ENCODE peak calls at places on chromosomes 11 and 22, in ten cellular contexts. F is body of pancreas; N is CD8-positive, alpha-beta T cell; H is H1; O is AG09309; Z is cardiac fibroblast; U is upper lobe of right lung; T is astrocyte of the spinal cord; E is BJ; Q is Jurkat, Clone E6-1. B is an unnamed sample.

GRCh38 chr11:12167098-12167999 is 57.0 kb downstream of the MICAL2 start:
- DNase-seq in F (no peak), N (no peak), H (no peak), O (no peak), Z (peak), U (peak), T (peak), E (peak), Q (no peak), B (peak)

GRCh38 chr11:118914178-118914918 is 11.4 kb downstream of the BCL9L start:
- DNase-seq in F (peak), N (peak), H (no peak), O (no peak), Z (peak), U (no peak), T (no peak), E (no peak), Q (peak), B (peak)

GRCh38 chr11:36110698-36111410 is 167.0 kb downstream of the LDLRAD3 start:
- DNase-seq in F (no peak), N (no peak), H (no peak), O (no peak), Z (no peak), U (no peak), T (no peak), E (no peak), Q (no peak), B (no peak)

GRCh38 chr22:22060200-22061084 is 77.9 kb upstream of the TOP3B start:
- DNase-seq in F (peak), N (no peak), H (peak), O (no peak), Z (peak), U (peak), T (peak), E (no peak), Q (no peak), B (no peak)

GRCh38 chr11:38687008-38687407 is 2089.0 kb upstream of the RAG2 start:
- DNase-seq in F (no peak), N (no peak), H (no peak), O (no peak), Z (no peak), U (no peak), T (no peak), E (no peak), Q (no peak), B (no peak)

GRCh38 chr11:32487270-32487669 is 51.9 kb upstream of the WT1 start:
- DNase-seq in F (no peak), N (no peak), H (no peak), O (no peak), Z (no peak), U (no peak), T (no peak), E (no peak), Q (no peak), B (no peak)

GRCh38 chr11:106295974-106296373 is 218.5 kb downstream of the AASDHPPT start:
- DNase-seq in F (no peak), N (no peak), H (no peak), O (no peak), Z (no peak), U (no peak), T (no peak), E (no peak), Q (no peak), B (no peak)

GRCh38 chr11:59787816-59788215 is 22.8 kb downstream of the MRPL16 start:
- DNase-seq in F (no peak), N (no peak), H (no peak), O (peak), Z (peak), U (no peak), T (peak), E (no peak), Q (no peak), B (no peak)

GRCh38 chr11:131899954-131900580 is 529.7 kb downstream of the NTM start:
- DNase-seq in F (no peak), N (no peak), H (no peak), O (no peak), Z (no peak), U (no peak), T (no peak), E (no peak), Q (no peak), B (no peak)

GRCh38 chr11:87851234-87851633 is 324.0 kb downstream of the RAB38 start:
- DNase-seq in F (no peak), N (no peak), H (no peak), O (peak), Z (no peak), U (no peak), T (peak), E (peak), Q (no peak), B (no peak)

GRCh38 chr11:79439430-79439892 is 1.4 kb downstream of the TENM4 start:
- DNase-seq in F (no peak), N (no peak), H (no peak), O (no peak), Z (no peak), U (no peak), T (peak), E (no peak), Q (no peak), B (no peak)

GRCh38 chr11:134228625-134229024 is 4.2 kb downstream of the VPS26B start:
- DNase-seq in F (no peak), N (no peak), H (no peak), O (peak), Z (no peak), U (no peak), T (peak), E (peak), Q (peak), B (no peak)

GRCh38 chr11:61736310-61736709 is 16.1 kb upstream of the MYRF start:
- DNase-seq in F (no peak), N (no peak), H (no peak), O (no peak), Z (no peak), U (no peak), T (no peak), E (no peak), Q (no peak), B (no peak)

GRCh38 chr11:67468835-67469811 is at the start of gene TMEM134:
- DNase-seq in F (peak), N (peak), H (peak), O (peak), Z (peak), U (peak), T (peak), E (no peak), Q (peak), B (peak)

GRCh38 chr11:1771273-1771672 is 7.5 kb upstream of the CTSD start:
- DNase-seq in F (no peak), N (no peak), H (no peak), O (no peak), Z (no peak), U (no peak), T (no peak), E (no peak), Q (no peak), B (no peak)

GRCh38 chr11:124766156-124766555 is 4.1 kb upstream of the ESAM start:
- DNase-seq in F (no peak), N (no peak), H (no peak), O (no peak), Z (no peak), U (no peak), T (no peak), E (no peak), Q (no peak), B (no peak)

GRCh38 chr11:30346068-30346688 is 23.3 kb downstream of the ARL14EP start:
- DNase-seq in F (no peak), N (no peak), H (no peak), O (no peak), Z (peak), U (no peak), T (peak), E (no peak), Q (peak), B (no peak)

GRCh38 chr11:18230859-18231258 is 5.7 kb downstream of the SAA4 start:
- DNase-seq in F (no peak), N (no peak), H (no peak), O (no peak), Z (no peak), U (no peak), T (no peak), E (no peak), Q (no peak), B (no peak)

GRCh38 chr11:81237139-81237538 is 1496.5 kb downstream of the FAM181B start:
- DNase-seq in F (no peak), N (no peak), H (no peak), O (no peak), Z (peak), U (no peak), T (peak), E (no peak), Q (peak), B (no peak)

GRCh38 chr11:113618360-113618759 is 87.7 kb downstream of the TMPRSS5 start:
- DNase-seq in F (no peak), N (no peak), H (no peak), O (peak), Z (peak), U (no peak), T (peak), E (no peak), Q (no peak), B (no peak)

GRCh38 chr22:47474464-47474863 is 712.0 kb downstream of the TBC1D22A start:
- DNase-seq in F (no peak), N (no peak), H (no peak), O (no peak), Z (no peak), U (no peak), T (peak), E (no peak), Q (no peak), B (no peak)

GRCh38 chr11:70596091-70596490 is 197.8 kb downstream of the CTTN start:
- DNase-seq in F (no peak), N (no peak), H (no peak), O (no peak), Z (no peak), U (no peak), T (no peak), E (no peak), Q (no peak), B (no peak)

GRCh38 chr11:104221455-104221854 is 57.5 kb upstream of the PDGFD start:
- DNase-seq in F (no peak), N (no peak), H (no peak), O (no peak), Z (no peak), U (no peak), T (no peak), E (no peak), Q (no peak), B (no peak)

GRCh38 chr22:28952857-28953256 is 69.5 kb downstream of the ZNRF3 start:
- DNase-seq in F (no peak), N (no peak), H (no peak), O (peak), Z (peak), U (no peak), T (peak), E (peak), Q (no peak), B (no peak)

GRCh38 chr22:17368727-17369552 is at the start of gene CECR2:
- DNase-seq in F (peak), N (no peak), H (peak), O (no peak), Z (peak), U (peak), T (peak), E (no peak), Q (peak), B (no peak)

GRCh38 chr22:23549198-23549595 is 30.9 kb downstream of the IGLL1 start:
- DNase-seq in F (no peak), N (no peak), H (no peak), O (no peak), Z (no peak), U (peak), T (no peak), E (no peak), Q (no peak), B (no peak)

GRCh38 chr11:134474942-134475341 is 62.9 kb upstream of the B3GAT1 start:
- DNase-seq in F (no peak), N (no peak), H (no peak), O (no peak), Z (no peak), U (peak), T (no peak), E (no peak), Q (peak), B (peak)

GRCh38 chr11:6695377-6695776 is 12.2 kb upstream of the MRPL17 start:
- DNase-seq in F (no peak), N (no peak), H (no peak), O (no peak), Z (peak), U (no peak), T (peak), E (peak), Q (no peak), B (no peak)

GRCh38 chr11:126140932-126141291 is 70.5 kb downstream of the RPUSD4 start:
- DNase-seq in F (peak), N (no peak), H (no peak), O (no peak), Z (peak), U (no peak), T (peak), E (no peak), Q (no peak), B (no peak)

GRCh38 chr22:46500201-46500600 is 37.2 kb downstream of the CELSR1 start:
- DNase-seq in F (no peak), N (no peak), H (peak), O (no peak), Z (no peak), U (no peak), T (no peak), E (no peak), Q (no peak), B (no peak)

GRCh38 chr11:57647960-57648776 is 1.5 kb downstream of the YPEL4 start:
- DNase-seq in F (no peak), N (no peak), H (peak), O (no peak), Z (peak), U (peak), T (no peak), E (no peak), Q (no peak), B (no peak)

GRCh38 chr22:39318507-39319283 is 728 bp downstream of the RPL3 start:
- DNase-seq in F (no peak), N (no peak), H (no peak), O (no peak), Z (no peak), U (no peak), T (no peak), E (no peak), Q (no peak), B (no peak)

GRCh38 chr22:19480173-19480568 is 451 bp downstream of the CDC45 start:
- DNase-seq in F (no peak), N (no peak), H (no peak), O (no peak), Z (no peak), U (no peak), T (no peak), E (no peak), Q (no peak), B (no peak)

GRCh38 chr22:19478086-19478392 is 954 bp downstream of the UFD1 start:
- DNase-seq in F (no peak), N (no peak), H (no peak), O (no peak), Z (no peak), U (no peak), T (no peak), E (no peak), Q (no peak), B (no peak)

GRCh38 chr22:19478466-19479357 is at the start of gene UFD1:
- DNase-seq in F (peak), N (peak), H (peak), O (peak), Z (peak), U (peak), T (peak), E (no peak), Q (no peak), B (peak)

GRCh38 chr22:19480789-19481188 is 1.1 kb downstream of the CDC45 start:
- DNase-seq in F (no peak), N (no peak), H (no peak), O (no peak), Z (no peak), U (no peak), T (no peak), E (no peak), Q (no peak), B (no peak)

GRCh38 chr22:19479358-19480172 is at the start of gene CDC45:
- DNase-seq in F (peak), N (peak), H (peak), O (peak), Z (peak), U (peak), T (peak), E (peak), Q (peak), B (peak)
- H3K4me3 ChIP-seq in F (peak), N (peak), H (peak), O (peak), Z (peak), U (peak), T (peak), E (peak), Q (peak), B (peak)

GRCh38 chr22:20978419-20978818 is 3.7 kb upstream of the LZTR1 start:
- DNase-seq in F (no peak), N (no peak), H (no peak), O (no peak), Z (no peak), U (no peak), T (no peak), E (no peak), Q (no peak), B (no peak)

GRCh38 chr22:20980938-20981722 is 967 bp upstream of the LZTR1 start:
- DNase-seq in F (no peak), N (no peak), H (no peak), O (no peak), Z (no peak), U (no peak), T (no peak), E (no peak), Q (no peak), B (no peak)

GRCh38 chr22:20979243-20979809 is 2.8 kb upstream of the LZTR1 start:
- DNase-seq in F (peak), N (peak), H (peak), O (no peak), Z (peak), U (peak), T (peak), E (no peak), Q (no peak), B (no peak)

GRCh38 chr22:20980523-20980922 is 1.6 kb upstream of the LZTR1 start:
- DNase-seq in F (no peak), N (no peak), H (no peak), O (no peak), Z (no peak), U (no peak), T (no peak), E (no peak), Q (no peak), B (no peak)

GRCh38 chr22:20979940-20980453 is 2.1 kb upstream of the LZTR1 start:
- DNase-seq in F (no peak), N (no peak), H (no peak), O (no peak), Z (no peak), U (no peak), T (no peak), E (no peak), Q (no peak), B (no peak)
- H3K4me3 ChIP-seq in F (no peak), N (no peak), H (peak), O (no peak), Z (no peak), U (peak), T (peak), E (peak), Q (no peak), B (peak)

GRCh38 chr11:66411323-66411722 is 9.5 kb upstream of the NPAS4 start:
- DNase-seq in F (no peak), N (no peak), H (no peak), O (no peak), Z (no peak), U (no peak), T (no peak), E (no peak), Q (no peak), B (no peak)

GRCh38 chr11:66409226-66409625 is 11.6 kb upstream of the NPAS4 start:
- DNase-seq in F (no peak), N (no peak), H (no peak), O (no peak), Z (no peak), U (no peak), T (no peak), E (no peak), Q (no peak), B (no peak)

GRCh38 chr11:66410191-66410590 is 10.6 kb upstream of the NPAS4 start:
- DNase-seq in F (no peak), N (no peak), H (no peak), O (no peak), Z (no peak), U (no peak), T (no peak), E (no peak), Q (no peak), B (no peak)

GRCh38 chr11:66407651-66408050 is 13.2 kb upstream of the NPAS4 start:
- DNase-seq in F (no peak), N (no peak), H (no peak), O (no peak), Z (no peak), U (no peak), T (no peak), E (no peak), Q (no peak), B (no peak)

GRCh38 chr11:66408488-66409214 is 12.2 kb upstream of the NPAS4 start:
- DNase-seq in F (peak), N (peak), H (peak), O (peak), Z (peak), U (peak), T (peak), E (peak), Q (peak), B (peak)
- H3K4me3 ChIP-seq in F (no peak), N (peak), H (peak), O (peak), Z (peak), U (peak), T (peak), E (peak), Q (peak), B (peak)

DNA sequence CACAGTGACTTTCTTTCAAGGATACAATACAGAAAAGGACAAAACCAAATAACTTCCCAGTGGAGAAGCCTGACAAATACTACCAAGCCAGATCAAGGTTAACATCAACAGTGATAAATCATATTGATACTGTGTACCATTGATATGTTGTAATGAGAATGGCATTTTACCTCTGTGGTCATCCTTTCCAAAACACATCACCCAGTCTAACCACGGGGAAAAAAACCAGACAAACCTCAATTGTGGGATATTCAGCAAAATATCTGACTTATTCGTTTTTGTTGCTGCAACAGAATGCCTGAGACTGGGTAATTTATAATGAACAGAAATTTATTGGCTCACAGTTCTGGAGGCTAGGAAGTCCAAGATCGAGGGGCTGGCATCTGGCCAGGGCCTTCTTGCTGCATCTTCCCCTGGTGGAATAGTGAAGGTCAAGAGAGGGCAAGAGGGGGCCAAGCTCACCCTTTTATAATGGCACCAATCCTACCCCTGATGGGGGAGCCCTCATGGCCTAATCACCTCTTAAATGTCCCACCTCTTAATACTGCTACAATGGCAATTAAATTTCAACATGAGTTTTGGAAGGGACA is 66.1 kb downstream of the FAM76B start:
- DNase-seq in F (no peak), N (no peak), H (no peak), O (no peak), Z (no peak), U (no peak), T (peak), E (no peak), Q (no peak), B (no peak)
- H3K4me3 ChIP-seq in F (no peak), N (no peak), H (no peak), O (no peak), Z (no peak), U (no peak), T (no peak), E (no peak), Q (no peak), B (no peak)

DNA sequence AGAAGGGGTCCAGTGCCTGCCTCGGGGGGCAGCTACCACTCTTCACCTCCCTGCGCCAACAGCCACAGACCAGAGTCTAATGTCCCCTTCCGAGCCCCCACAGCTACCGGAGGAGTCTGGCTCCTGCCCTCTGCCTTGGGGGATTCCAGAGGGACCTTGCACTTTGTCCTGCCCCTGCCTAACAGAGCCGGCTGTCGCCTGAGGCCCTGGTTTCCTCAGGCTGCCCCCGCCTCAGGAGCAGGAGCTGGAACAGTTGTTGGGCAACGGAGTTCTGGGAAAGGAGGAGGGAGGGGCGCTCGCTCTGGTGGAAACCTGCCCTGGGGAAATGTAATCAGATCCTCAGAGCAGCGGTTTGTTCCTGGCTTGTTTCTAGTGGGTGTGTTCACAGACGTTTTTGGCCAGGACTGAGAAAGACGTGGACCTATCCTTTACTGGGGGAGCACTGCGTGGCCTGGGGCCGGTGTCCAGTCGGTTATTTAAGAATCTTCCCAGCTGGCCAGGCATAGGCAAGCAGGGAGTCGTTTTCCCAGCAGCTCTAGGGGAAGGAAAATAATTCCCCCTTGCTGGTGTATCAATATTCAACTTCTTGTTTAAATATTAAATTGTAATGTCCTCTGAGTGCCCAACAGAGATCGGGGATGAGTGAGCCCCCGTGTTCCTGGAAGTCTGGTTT is 32.3 kb downstream of the A4GALT start:
- DNase-seq in F (peak), N (no peak), H (no peak), O (peak), Z (peak), U (peak), T (peak), E (peak), Q (no peak), B (peak)
- H3K4me3 ChIP-seq in F (no peak), N (no peak), H (no peak), O (no peak), Z (no peak), U (no peak), T (no peak), E (no peak), Q (no peak), B (peak)